ENCODE peak calls at places on chromosomes 6 and 20, in eight cellular contexts. I is brain microvascular endothelial cell, V is dorsolateral prefrontal cortex, E is neural crest cell, Q is Calu3, O is omental fat pad, B is right lobe of liver, R is cardiac muscle cell. L is an unnamed sample.

GRCh38 chr20:24097506-24098245 is 109.1 kb upstream of the GGTLC1 start:
- DNase-seq in Q (no peak), V (no peak), E (no peak), B (no peak), I (no peak), R (no peak), O (no peak), L (no peak)

GRCh38 chr6:74971631-74972030 is 234.2 kb downstream of the COL12A1 start:
- DNase-seq in E (no peak), V (no peak), B (no peak), I (no peak), R (no peak), Q (no peak), O (no peak), L (no peak)

GRCh38 chr6:26613717-26614683 is 17.2 kb downstream of the ABT1 start:
- DNase-seq in Q (no peak), R (no peak), I (no peak), B (no peak), V (no peak), O (no peak), E (no peak), L (no peak)

GRCh38 chr6:43784049-43784855 is 14.2 kb downstream of the VEGFA start:
- DNase-seq in V (no peak), B (no peak), Q (no peak), O (no peak), I (no peak), E (no peak), R (no peak), L (no peak)

GRCh38 chr20:50110141-50111047 is 2.6 kb downstream of the UBE2V1 start:
- DNase-seq in E (no peak), B (no peak), O (no peak), R (peak), V (no peak), Q (no peak), I (no peak), L (no peak)

GRCh38 chr20:54364365-54364764 is 111.0 kb upstream of the DOK5 start:
- DNase-seq in R (no peak), Q (no peak), B (no peak), V (no peak), I (no peak), O (no peak), E (no peak), L (no peak)

GRCh38 chr6:90219168-90219985 is 77.3 kb downstream of the BACH2 start:
- DNase-seq in E (peak), R (peak), B (no peak), O (no peak), I (peak), Q (no peak), V (no peak), L (no peak)

GRCh38 chr20:15235799-15236198 is 898.4 kb upstream of the FLRT3 start:
- DNase-seq in E (no peak), R (no peak), B (no peak), V (no peak), O (no peak), I (no peak), Q (no peak), L (no peak)

GRCh38 chr6:24630861-24631505 is 15.0 kb downstream of the KIAA0319 start:
- DNase-seq in I (no peak), R (no peak), E (no peak), O (no peak), Q (no peak), B (no peak), V (no peak), L (no peak)

GRCh38 chr6:124881898-124882579 is 80.2 kb upstream of the RNF217 start:
- DNase-seq in Q (no peak), O (no peak), B (no peak), I (peak), E (no peak), V (no peak), R (peak), L (no peak)

GRCh38 chr6:28587011-28587745 is 61.5 kb downstream of the GPX5 start:
- DNase-seq in E (peak), I (peak), B (peak), O (peak), R (peak), Q (peak), V (peak), L (peak)

GRCh38 chr6:106751501-106752252 is 122.3 kb downstream of the QRSL1 start:
- DNase-seq in I (no peak), R (no peak), O (no peak), B (peak), E (no peak), V (no peak), Q (peak), L (no peak)

GRCh38 chr20:32885952-32886351 is 27.2 kb downstream of the EFCAB8 start:
- DNase-seq in E (no peak), Q (no peak), V (no peak), B (no peak), R (no peak), O (no peak), I (no peak), L (no peak)

GRCh38 chr20:53162251-53162835 is 190.2 kb downstream of the TSHZ2 start:
- DNase-seq in E (peak), Q (peak), R (peak), O (no peak), V (no peak), B (no peak), I (peak), L (no peak)

GRCh38 chr20:10131612-10132345 is 86.9 kb upstream of the SNAP25 start:
- DNase-seq in B (peak), I (peak), Q (no peak), E (no peak), O (no peak), R (peak), V (peak), L (no peak)

GRCh38 chr6:44338228-44339122 is 4.0 kb upstream of the SPATS1 start:
- DNase-seq in O (peak), E (peak), Q (peak), B (peak), V (peak), I (peak), R (peak), L (peak)

GRCh38 chr6:5081955-5082354 is 3.2 kb upstream of the PPP1R3G start:
- DNase-seq in V (no peak), B (no peak), I (no peak), R (no peak), E (no peak), Q (no peak), O (no peak), L (no peak)

GRCh38 chr20:37627060-37627766 is 66.6 kb upstream of the CTNNBL1 start:
- DNase-seq in E (peak), R (peak), Q (peak), I (peak), B (no peak), V (no peak), O (no peak), L (no peak)

GRCh38 chr20:35409542-35409941 is 2.2 kb downstream of the UQCC1 start:
- DNase-seq in Q (no peak), O (no peak), B (no peak), E (no peak), V (no peak), I (no peak), R (no peak), L (no peak)

GRCh38 chr6:12138936-12139335 is 126.8 kb downstream of the HIVEP1 start:
- DNase-seq in I (no peak), B (no peak), R (no peak), O (no peak), V (no peak), Q (no peak), E (no peak), L (no peak)
- TF ChIP-seq CTCF in I (no peak), B (no peak), R (no peak), O (no peak), V (no peak), Q (no peak), E (no peak), L (no peak)

DNA sequence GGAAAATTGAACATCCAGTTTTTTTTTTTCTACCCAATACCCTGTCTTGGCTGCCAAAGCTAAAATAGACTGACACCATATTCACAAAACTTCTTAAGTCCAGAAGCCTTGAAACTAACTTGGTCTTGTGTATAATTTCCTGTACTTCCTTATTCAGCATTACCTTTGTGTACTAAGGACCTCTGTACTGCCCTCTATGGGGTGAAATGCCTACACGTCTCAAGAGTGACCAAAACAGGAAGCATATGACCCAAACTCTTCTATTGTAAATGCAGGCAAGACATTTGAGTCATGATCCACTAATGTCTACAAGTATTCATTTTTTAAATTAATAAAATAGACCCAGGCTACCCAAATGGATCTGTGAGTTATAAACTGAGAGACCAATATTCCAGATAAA is 50.4 kb downstream of the HMGCLL1 start:
- DNase-seq in O (no peak), B (no peak), R (peak), Q (peak), V (no peak), E (no peak), I (peak), L (no peak)
- TF ChIP-seq CTCF in O (no peak), B (no peak), R (peak), Q (peak), V (no peak), E (peak), I (peak), L (peak)

DNA sequence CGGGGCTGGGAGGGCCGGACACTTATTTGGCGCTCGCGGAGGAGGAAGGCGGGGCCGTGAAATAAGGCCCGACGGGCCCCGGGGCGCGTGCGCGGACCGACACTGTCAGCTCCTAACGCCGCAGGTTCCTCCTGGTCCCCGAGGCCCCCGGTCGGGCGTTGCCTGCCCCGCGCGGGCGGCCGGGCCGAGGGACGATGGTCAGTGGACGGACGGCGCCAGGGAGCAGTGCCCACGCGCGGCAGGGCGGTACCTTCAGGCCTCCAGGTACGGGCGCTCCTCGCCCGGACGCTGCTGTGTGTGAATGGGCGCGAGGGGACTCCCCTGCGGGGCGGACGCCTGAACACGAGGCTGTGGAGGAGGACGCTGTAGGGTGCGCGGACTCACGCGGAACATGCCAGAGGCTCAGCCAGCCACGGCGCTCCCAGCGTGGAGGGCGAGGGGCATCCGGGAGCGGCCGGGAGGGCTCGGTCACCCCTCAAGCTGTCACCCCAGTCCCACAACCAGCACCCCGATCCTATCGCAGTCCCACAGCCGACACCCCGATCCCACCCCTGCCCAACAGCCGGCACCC is 313 bp upstream of the GMEB2 start:
- DNase-seq in B (peak), V (peak), I (peak), Q (peak), O (peak), R (peak), E (peak), L (peak)
- TF ChIP-seq CTCF in B (no peak), V (no peak), I (no peak), Q (no peak), O (no peak), R (no peak), E (no peak), L (no peak)

GRCh38 chr20:51454250-51454865 is 88.2 kb downstream of the NFATC2 start:
- DNase-seq in I (no peak), E (no peak), B (no peak), V (no peak), O (no peak), Q (no peak), R (no peak), L (no peak)
- TF ChIP-seq CTCF in I (no peak), E (no peak), B (no peak), V (no peak), O (no peak), Q (no peak), R (no peak), L (no peak)

GRCh38 chr20:2707353-2708072 is 14.9 kb downstream of the EBF4 start:
- DNase-seq in V (no peak), R (no peak), I (no peak), O (no peak), Q (no peak), B (no peak), E (no peak), L (no peak)

GRCh38 chr20:2708665-2709064 is 16.1 kb downstream of the EBF4 start:
- DNase-seq in R (no peak), Q (no peak), V (no peak), I (no peak), B (no peak), E (no peak), O (no peak), L (no peak)

GRCh38 chr20:2709205-2709981 is 16.8 kb downstream of the EBF4 start:
- DNase-seq in E (no peak), R (no peak), O (no peak), Q (no peak), V (no peak), B (no peak), I (no peak), L (no peak)

GRCh38 chr20:2708073-2708415 is 15.5 kb downstream of the EBF4 start:
- DNase-seq in B (no peak), R (no peak), Q (no peak), E (no peak), O (no peak), V (no peak), I (no peak), L (peak)

GRCh38 chr20:2713285-2713684 is 20.7 kb downstream of the EBF4 start:
- DNase-seq in O (no peak), V (no peak), R (no peak), B (no peak), I (no peak), Q (no peak), E (no peak), L (no peak)
- TF ChIP-seq CTCF in O (no peak), V (no peak), R (peak), B (peak), I (peak), Q (no peak), E (no peak), L (peak)

GRCh38 chr20:62500237-62500864 is 24.6 kb upstream of the GATA5 start:
- DNase-seq in Q (peak), I (peak), B (peak), V (peak), O (peak), E (peak), R (peak), L (peak)
- TF ChIP-seq CTCF in Q (peak), I (peak), B (peak), V (peak), O (peak), E (peak), R (peak), L (peak)

DNA sequence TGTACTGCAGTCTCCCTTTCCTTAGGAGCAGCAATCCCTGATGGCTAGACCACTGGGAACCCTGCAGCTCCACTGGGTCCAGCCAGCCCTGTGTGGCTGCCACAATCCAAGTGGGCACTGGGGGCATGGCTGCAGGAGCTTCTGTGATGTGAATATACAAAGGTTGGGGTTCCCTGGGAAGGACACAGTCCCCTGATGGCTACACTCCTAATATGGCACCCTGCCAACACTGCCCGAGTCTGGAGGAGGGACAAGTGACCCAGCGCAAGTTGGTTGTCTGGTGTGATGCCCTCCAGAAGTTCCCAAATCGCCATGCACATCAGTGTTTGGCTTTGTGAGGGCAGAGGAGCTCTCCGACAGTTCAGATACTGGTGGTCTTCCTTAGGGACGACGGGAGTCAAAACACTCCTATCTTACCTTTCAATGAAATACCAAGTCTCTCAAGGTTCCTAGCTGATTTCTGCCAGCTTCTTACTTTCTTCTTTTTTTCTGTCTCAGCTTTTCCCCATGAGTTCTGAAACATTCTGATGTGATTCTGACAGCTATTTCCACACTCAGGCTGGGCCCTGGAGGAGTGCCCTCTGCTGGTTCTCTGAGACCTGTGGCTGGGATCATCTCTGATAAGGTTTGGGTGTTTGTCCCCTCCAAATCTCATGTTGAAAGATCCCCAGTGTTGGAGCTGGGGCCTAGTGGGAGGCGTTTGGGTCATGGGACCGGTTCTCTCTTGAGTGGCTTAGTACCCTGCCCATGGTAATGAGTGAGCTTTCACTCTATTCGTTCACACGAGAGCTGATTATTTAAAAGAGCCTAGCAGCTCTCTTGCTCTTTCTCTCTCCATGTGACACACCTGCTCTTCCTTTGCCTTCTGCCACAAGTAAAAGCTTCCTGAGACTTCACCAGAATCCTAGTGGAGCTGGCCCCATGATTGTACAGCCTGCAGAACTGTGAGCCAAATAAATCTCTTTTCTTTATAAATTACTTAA is 15.5 kb upstream of the ZFP57 start:
- DNase-seq in V (peak), R (peak), Q (peak), B (no peak), O (no peak), I (peak), E (no peak), L (no peak)
- TF ChIP-seq CTCF in V (peak), R (peak), Q (peak), B (no peak), O (no peak), I (peak), E (peak), L (peak)

DNA sequence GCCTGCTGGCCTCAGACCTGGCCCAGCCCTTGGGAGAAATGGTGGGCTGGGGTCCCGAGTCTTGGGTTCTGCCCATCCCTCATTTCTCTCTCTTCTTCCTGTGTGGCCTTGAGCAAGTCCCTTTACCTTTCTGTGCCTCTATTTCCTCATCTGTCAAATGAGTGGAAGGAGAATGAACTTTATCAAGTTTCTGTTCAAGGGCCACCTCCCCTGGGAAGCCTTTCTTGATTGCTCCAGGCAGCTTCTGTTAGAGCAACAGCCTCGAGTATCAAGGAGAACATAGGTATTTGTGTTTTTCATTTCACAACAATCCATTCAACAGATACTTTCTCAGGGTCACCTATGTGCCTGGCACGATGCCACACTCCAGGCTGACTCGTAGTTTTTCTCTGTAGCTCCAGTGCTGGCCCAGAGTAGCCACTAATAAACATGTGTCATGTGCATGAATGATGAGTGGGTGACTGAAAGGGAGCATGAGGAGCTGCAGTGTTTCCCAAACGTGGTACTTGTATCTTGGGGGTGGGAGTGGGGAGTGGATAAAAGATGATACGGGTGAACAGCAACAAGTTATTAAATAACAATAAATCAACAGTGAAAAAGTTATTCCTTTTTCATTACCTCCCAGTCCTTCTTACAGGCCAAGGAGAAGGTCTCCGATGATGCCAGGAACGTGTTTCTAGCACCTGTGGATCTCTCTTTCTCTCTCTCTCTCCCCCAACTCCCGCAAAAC is 17.2 kb downstream of the SRXN1 start:
- DNase-seq in V (no peak), O (no peak), E (no peak), R (no peak), B (no peak), Q (peak), I (no peak), L (no peak)
- TF ChIP-seq CTCF in V (no peak), O (no peak), E (no peak), R (no peak), B (no peak), Q (no peak), I (no peak), L (no peak)

GRCh38 chr6:82712826-82713225 is 349.2 kb downstream of the TPBG start:
- DNase-seq in Q (no peak), E (no peak), B (no peak), I (no peak), R (peak), V (no peak), O (no peak), L (no peak)
- TF ChIP-seq CTCF in Q (no peak), E (peak), B (no peak), I (peak), R (peak), V (no peak), O (no peak), L (peak)

DNA sequence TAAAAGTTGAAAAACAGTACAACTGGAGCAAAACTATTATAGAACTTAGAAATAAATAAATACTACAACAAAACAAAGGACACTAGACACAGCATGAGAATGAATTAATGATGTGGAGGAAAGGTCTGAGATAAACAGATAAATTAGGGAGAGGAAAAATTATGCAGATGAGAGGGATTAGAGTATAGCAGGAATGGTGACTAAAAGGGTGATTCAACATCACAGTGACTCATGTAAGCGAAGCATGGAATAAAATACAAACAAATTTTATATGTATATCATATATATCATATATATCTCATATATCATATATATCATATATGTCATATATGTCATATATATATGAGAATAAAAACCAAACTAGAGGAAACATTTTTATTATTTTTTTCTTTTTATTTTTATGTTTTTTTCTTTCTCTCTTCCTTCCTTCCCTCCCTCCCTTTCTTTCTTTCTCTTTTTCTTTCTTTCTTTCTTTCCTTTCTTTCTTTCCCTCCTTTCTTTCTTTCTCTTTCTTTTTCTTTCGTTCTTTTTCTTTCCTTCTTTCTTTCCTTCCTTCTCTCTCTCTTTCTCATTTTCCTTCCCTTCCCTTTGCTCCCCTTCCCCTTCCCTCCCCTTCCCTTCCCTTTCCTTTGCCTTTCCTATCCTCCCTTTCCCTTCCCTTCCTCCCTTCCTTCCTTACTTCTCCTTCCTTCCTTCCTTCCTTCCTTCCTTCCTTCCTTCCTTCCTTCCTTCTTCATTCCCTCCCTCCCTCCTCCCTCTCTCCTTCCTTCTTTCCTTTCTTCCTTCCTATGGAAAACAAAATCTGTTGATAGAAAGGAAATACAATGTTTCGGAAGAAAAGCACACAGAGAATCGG is 1014.6 kb downstream of the GRIK2 start:
- DNase-seq in E (no peak), B (no peak), R (no peak), Q (no peak), O (no peak), I (no peak), V (no peak), L (no peak)
- TF ChIP-seq CTCF in E (no peak), B (no peak), R (no peak), Q (no peak), O (no peak), I (no peak), V (no peak), L (no peak)